ENCODE peak calls at places on chromosome 2, in six cellular contexts. One of them, this sample, is unnamed.

GRCh38 chr2:60152226-60152833 is 401.1 kb downstream of the BCL11A start:
- DNase-seq in K562: peak
- DNase-seq in GM12891: no peak
- DNase-seq in H1: no peak
- DNase-seq in GM12878: no peak
- DNase-seq in HepG2: peak
- DNase-seq in this sample: no peak

GRCh38 chr2:81976998-81977397 is 1672.4 kb upstream of the LRRTM1 start:
- DNase-seq in K562: no peak
- DNase-seq in GM12891: no peak
- DNase-seq in H1: no peak
- DNase-seq in GM12878: no peak
- DNase-seq in HepG2: no peak
- DNase-seq in this sample: no peak

GRCh38 chr2:198097628-198098027 is 293.2 kb downstream of the PLCL1 start:
- DNase-seq in K562: no peak
- DNase-seq in GM12891: no peak
- DNase-seq in H1: no peak
- DNase-seq in GM12878: peak
- DNase-seq in HepG2: no peak
- DNase-seq in this sample: no peak

GRCh38 chr2:65020943-65021528 is 31.8 kb downstream of the SLC1A4 start:
- DNase-seq in K562: no peak
- DNase-seq in GM12891: no peak
- DNase-seq in H1: no peak
- DNase-seq in GM12878: no peak
- DNase-seq in HepG2: no peak
- DNase-seq in this sample: no peak

GRCh38 chr2:58419983-58420382 is 178.9 kb upstream of the FANCL start:
- DNase-seq in K562: no peak
- DNase-seq in GM12891: no peak
- DNase-seq in H1: no peak
- DNase-seq in GM12878: no peak
- DNase-seq in HepG2: no peak
- DNase-seq in this sample: no peak

GRCh38 chr2:118380915-118381653 is 292.8 kb downstream of the INSIG2 start:
- DNase-seq in K562: no peak
- DNase-seq in GM12891: no peak
- DNase-seq in H1: no peak
- DNase-seq in GM12878: no peak
- DNase-seq in HepG2: no peak
- DNase-seq in this sample: no peak

GRCh38 chr2:119678021-119678656 is 862 bp upstream of the TMEM177 start:
- DNase-seq in K562: no peak
- DNase-seq in GM12891: no peak
- DNase-seq in H1: no peak
- DNase-seq in GM12878: no peak
- DNase-seq in HepG2: peak
- DNase-seq in this sample: no peak

GRCh38 chr2:62196278-62196901 is 475 bp downstream of the B3GNT2 start:
- DNase-seq in K562: peak
- DNase-seq in GM12891: no peak
- DNase-seq in H1: no peak
- DNase-seq in GM12878: no peak
- DNase-seq in HepG2: peak
- DNase-seq in this sample: peak

GRCh38 chr2:140186201-140186775 is 1406.1 kb upstream of the NXPH2 start:
- DNase-seq in K562: no peak
- DNase-seq in GM12891: no peak
- DNase-seq in H1: no peak
- DNase-seq in GM12878: no peak
- DNase-seq in HepG2: no peak
- DNase-seq in this sample: no peak

GRCh38 chr2:230843130-230843529 is 21.6 kb upstream of the ITM2C start:
- DNase-seq in K562: no peak
- DNase-seq in GM12891: no peak
- DNase-seq in H1: no peak
- DNase-seq in GM12878: no peak
- DNase-seq in HepG2: no peak
- DNase-seq in this sample: no peak

GRCh38 chr2:157785200-157785599 is 90.9 kb downstream of the ACVR1 start:
- DNase-seq in K562: no peak
- DNase-seq in GM12891: no peak
- DNase-seq in H1: no peak
- DNase-seq in GM12878: no peak
- DNase-seq in HepG2: no peak
- DNase-seq in this sample: no peak

GRCh38 chr2:128608911-128609880 is 290.5 kb upstream of the HS6ST1 start:
- DNase-seq in K562: no peak
- DNase-seq in GM12891: no peak
- DNase-seq in H1: no peak
- DNase-seq in GM12878: no peak
- DNase-seq in HepG2: no peak
- DNase-seq in this sample: no peak

GRCh38 chr2:227871375-227871788 is at the start of gene DAW1:
- DNase-seq in K562: peak
- DNase-seq in GM12891: peak
- DNase-seq in H1: no peak
- DNase-seq in GM12878: no peak
- DNase-seq in HepG2: peak
- DNase-seq in this sample: peak

GRCh38 chr2:112583497-112584133 is 794 bp upstream of the CHCHD5 start:
- DNase-seq in K562: peak
- DNase-seq in GM12891: no peak
- DNase-seq in H1: no peak
- DNase-seq in GM12878: no peak
- DNase-seq in HepG2: peak
- DNase-seq in this sample: no peak

GRCh38 chr2:239609162-239609561 is 208.3 kb upstream of the HDAC4 start:
- DNase-seq in K562: no peak
- DNase-seq in GM12891: no peak
- DNase-seq in H1: no peak
- DNase-seq in GM12878: no peak
- DNase-seq in HepG2: no peak
- DNase-seq in this sample: no peak

GRCh38 chr2:26606847-26607190 is 34.3 kb downstream of the CIB4 start:
- DNase-seq in K562: no peak
- DNase-seq in GM12891: no peak
- DNase-seq in H1: no peak
- DNase-seq in GM12878: no peak
- DNase-seq in HepG2: no peak
- DNase-seq in this sample: no peak

GRCh38 chr2:76679025-76679396 is 843.2 kb downstream of the LRRTM4 start:
- DNase-seq in K562: no peak
- DNase-seq in GM12891: no peak
- DNase-seq in H1: no peak
- DNase-seq in GM12878: no peak
- DNase-seq in HepG2: no peak
- DNase-seq in this sample: no peak

GRCh38 chr2:68774569-68775271 is 40.1 kb downstream of the ARHGAP25 start:
- DNase-seq in K562: peak
- DNase-seq in GM12891: peak
- DNase-seq in H1: no peak
- DNase-seq in GM12878: peak
- DNase-seq in HepG2: no peak
- DNase-seq in this sample: peak

GRCh38 chr2:65128297-65129190 is 1.4 kb downstream of the RAB1A start:
- DNase-seq in K562: no peak
- DNase-seq in GM12891: no peak
- DNase-seq in H1: no peak
- DNase-seq in GM12878: no peak
- DNase-seq in HepG2: no peak
- DNase-seq in this sample: no peak

GRCh38 chr2:166671235-166671634 is 177.2 kb upstream of the SCN7A start:
- DNase-seq in K562: no peak
- DNase-seq in GM12891: no peak
- DNase-seq in H1: no peak
- DNase-seq in GM12878: no peak
- DNase-seq in HepG2: no peak
- DNase-seq in this sample: no peak

GRCh38 chr2:151498178-151498577 is 88.5 kb downstream of the RIF1 start:
- DNase-seq in K562: no peak
- DNase-seq in GM12891: no peak
- DNase-seq in H1: no peak
- DNase-seq in GM12878: no peak
- DNase-seq in HepG2: no peak
- DNase-seq in this sample: no peak

GRCh38 chr2:118860506-118860905 is 13.1 kb upstream of the EN1 start:
- DNase-seq in K562: no peak
- DNase-seq in GM12891: no peak
- DNase-seq in H1: no peak
- DNase-seq in GM12878: no peak
- DNase-seq in HepG2: no peak
- DNase-seq in this sample: no peak

GRCh38 chr2:120237491-120237902 is 14.3 kb upstream of the TMEM185B start:
- DNase-seq in K562: peak
- DNase-seq in GM12891: no peak
- DNase-seq in H1: no peak
- DNase-seq in GM12878: no peak
- DNase-seq in HepG2: no peak
- DNase-seq in this sample: no peak

GRCh38 chr2:104638795-104639194 is 215.1 kb upstream of the POU3F3 start:
- DNase-seq in K562: no peak
- DNase-seq in GM12891: no peak
- DNase-seq in H1: no peak
- DNase-seq in GM12878: no peak
- DNase-seq in HepG2: no peak
- DNase-seq in this sample: no peak

GRCh38 chr2:148201075-148202004 is 180.4 kb downstream of the MBD5 start:
- DNase-seq in K562: peak
- DNase-seq in GM12891: no peak
- DNase-seq in H1: peak
- DNase-seq in GM12878: no peak
- DNase-seq in HepG2: peak
- DNase-seq in this sample: no peak

GRCh38 chr2:136932700-136933099 is 167.4 kb downstream of the THSD7B start:
- DNase-seq in K562: no peak
- DNase-seq in GM12891: no peak
- DNase-seq in H1: peak
- DNase-seq in GM12878: no peak
- DNase-seq in HepG2: peak
- DNase-seq in this sample: no peak

DNA sequence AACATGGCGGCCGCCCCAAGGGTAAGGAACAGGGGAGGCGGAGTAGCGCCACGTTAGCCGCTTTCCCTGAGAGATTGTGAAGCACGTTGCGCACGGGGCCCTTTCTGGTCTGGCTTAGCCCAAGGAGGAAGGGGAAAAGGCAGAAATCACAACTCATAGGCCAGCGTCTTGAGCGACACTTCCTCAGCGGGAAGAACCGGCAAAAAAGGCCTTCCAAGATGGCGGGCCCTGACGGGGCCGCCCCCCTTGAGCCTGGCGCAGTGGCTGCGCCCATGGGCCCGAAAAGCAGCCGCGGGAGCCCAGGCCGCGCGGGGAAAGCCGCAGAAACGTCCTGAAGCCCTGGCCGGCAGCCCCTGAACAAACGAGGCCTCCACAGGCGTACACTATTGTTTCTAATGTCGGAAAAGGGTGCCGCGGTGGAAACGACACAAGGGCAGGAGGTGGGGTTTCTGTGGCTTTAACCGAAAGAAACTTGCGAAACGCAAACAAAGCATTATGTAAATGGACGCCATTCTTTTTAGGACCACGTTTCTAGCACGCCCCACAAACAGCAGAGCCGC is 919 bp upstream of the PCBP1 start:
- DNase-seq in K562: peak
- DNase-seq in GM12891: no peak
- DNase-seq in H1: no peak
- DNase-seq in GM12878: peak
- DNase-seq in HepG2: peak
- DNase-seq in this sample: peak
- TF ChIP-seq POLR2A in K562: peak
- TF ChIP-seq POLR2A in GM12891: peak
- TF ChIP-seq POLR2A in H1: no peak
- TF ChIP-seq POLR2A in GM12878: peak
- TF ChIP-seq POLR2A in HepG2: peak
- TF ChIP-seq POLR2A in this sample: peak

DNA sequence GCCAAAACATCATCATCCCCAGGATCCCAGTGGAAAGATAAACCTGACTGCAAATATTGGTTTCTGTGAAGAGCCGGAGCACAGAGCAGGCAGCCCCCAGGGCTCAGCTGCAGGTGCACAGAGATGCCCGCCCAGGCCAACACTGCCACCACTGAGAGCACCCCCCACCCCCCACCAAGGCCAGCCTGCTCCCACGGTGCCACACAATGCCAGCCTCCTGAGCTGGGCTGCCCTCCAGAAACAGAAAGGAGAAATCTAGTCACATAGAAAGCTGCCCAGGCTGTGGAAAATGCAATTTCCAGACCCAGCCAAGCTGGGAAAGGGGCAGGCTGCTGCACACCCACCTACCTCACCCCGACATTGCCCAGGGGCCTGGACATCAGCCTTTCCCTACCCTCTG is 71.6 kb downstream of the GALNT14 start:
- DNase-seq in K562: no peak
- DNase-seq in GM12891: no peak
- DNase-seq in H1: no peak
- DNase-seq in GM12878: no peak
- DNase-seq in HepG2: no peak
- DNase-seq in this sample: no peak
- TF ChIP-seq TAF1 in K562: no peak
- TF ChIP-seq TAF1 in GM12891: no peak
- TF ChIP-seq TAF1 in H1: no peak
- TF ChIP-seq TAF1 in GM12878: no peak
- TF ChIP-seq TAF1 in HepG2: no peak
- TF ChIP-seq TAF1 in this sample: no peak

GRCh38 chr2:37671816-37672103 is 318 bp upstream of the CDC42EP3 start:
- DNase-seq in K562: no peak
- DNase-seq in GM12891: no peak
- DNase-seq in H1: no peak
- DNase-seq in GM12878: no peak
- DNase-seq in HepG2: no peak
- DNase-seq in this sample: no peak
- TF ChIP-seq POLR2A in K562: no peak
- TF ChIP-seq POLR2A in GM12891: no peak
- TF ChIP-seq POLR2A in H1: no peak
- TF ChIP-seq POLR2A in GM12878: no peak
- TF ChIP-seq POLR2A in HepG2: no peak
- TF ChIP-seq POLR2A in this sample: no peak

GRCh38 chr2:204693262-204693661 is 148.0 kb downstream of the PARD3B start:
- DNase-seq in K562: no peak
- DNase-seq in GM12891: no peak
- DNase-seq in H1: no peak
- DNase-seq in GM12878: no peak
- DNase-seq in HepG2: no peak
- DNase-seq in this sample: no peak
- TF ChIP-seq TAF1 in K562: no peak
- TF ChIP-seq TAF1 in GM12891: no peak
- TF ChIP-seq TAF1 in H1: no peak
- TF ChIP-seq TAF1 in GM12878: no peak
- TF ChIP-seq TAF1 in HepG2: no peak
- TF ChIP-seq TAF1 in this sample: no peak

GRCh38 chr2:218275368-218276072 is 5.2 kb downstream of the PNKD start:
- DNase-seq in K562: no peak
- DNase-seq in GM12891: no peak
- DNase-seq in H1: no peak
- DNase-seq in GM12878: no peak
- DNase-seq in HepG2: no peak
- DNase-seq in this sample: no peak
- TF ChIP-seq POLR2A in K562: no peak
- TF ChIP-seq POLR2A in GM12891: no peak
- TF ChIP-seq POLR2A in H1: no peak
- TF ChIP-seq POLR2A in GM12878: no peak
- TF ChIP-seq POLR2A in HepG2: no peak
- TF ChIP-seq POLR2A in this sample: no peak

This sample was measured in GM12892.